ENCODE peak calls at places on chromosomes 2 and 18, in six cellular contexts. One of them, this sample, is unnamed. For H3K36me3, the result is how much of the 10 kb centered on the place peaks cover.

GRCh38 chr2:235672720-235673119 is 178.9 kb downstream of the AGAP1 start:
- DNase-seq in body of pancreas: no peak
- DNase-seq in sigmoid colon: no peak
- DNase-seq in A673: no peak
- DNase-seq in upper lobe of right lung: no peak
- DNase-seq in K562: no peak
- DNase-seq in this sample: no peak

GRCh38 chr18:3758531-3758930 is 308.6 kb downstream of the TGIF1 start:
- DNase-seq in upper lobe of right lung: no peak
- DNase-seq in A673: peak
- DNase-seq in sigmoid colon: no peak
- DNase-seq in K562: no peak
- DNase-seq in body of pancreas: no peak
- DNase-seq in this sample: no peak

GRCh38 chr2:33275689-33276444 is 200.6 kb upstream of the RASGRP3 start:
- DNase-seq in upper lobe of right lung: no peak
- DNase-seq in K562: peak
- DNase-seq in body of pancreas: peak
- DNase-seq in sigmoid colon: peak
- DNase-seq in A673: peak
- DNase-seq in this sample: peak

GRCh38 chr2:142222715-142223114 is 91.9 kb upstream of the LRP1B start:
- DNase-seq in body of pancreas: no peak
- DNase-seq in A673: no peak
- DNase-seq in K562: no peak
- DNase-seq in sigmoid colon: no peak
- DNase-seq in upper lobe of right lung: no peak
- DNase-seq in this sample: no peak

GRCh38 chr2:202608142-202608852 is 26.5 kb upstream of the FAM117B start:
- DNase-seq in sigmoid colon: no peak
- DNase-seq in body of pancreas: no peak
- DNase-seq in upper lobe of right lung: no peak
- DNase-seq in K562: no peak
- DNase-seq in A673: no peak
- DNase-seq in this sample: no peak

GRCh38 chr2:8118940-8119781 is 562.7 kb upstream of the ID2 start:
- DNase-seq in A673: no peak
- DNase-seq in sigmoid colon: no peak
- DNase-seq in body of pancreas: no peak
- DNase-seq in K562: no peak
- DNase-seq in upper lobe of right lung: no peak
- DNase-seq in this sample: no peak

GRCh38 chr2:155442755-155443372 is 744.4 kb downstream of the KCNJ3 start:
- DNase-seq in A673: peak
- DNase-seq in body of pancreas: no peak
- DNase-seq in K562: no peak
- DNase-seq in sigmoid colon: no peak
- DNase-seq in upper lobe of right lung: no peak
- DNase-seq in this sample: no peak

GRCh38 chr2:113886479-113887383 is 3.2 kb upstream of the ACTR3 start:
- DNase-seq in upper lobe of right lung: peak
- DNase-seq in A673: no peak
- DNase-seq in body of pancreas: peak
- DNase-seq in K562: peak
- DNase-seq in sigmoid colon: no peak
- DNase-seq in this sample: no peak

GRCh38 chr18:12408247-12408869 is 629 bp downstream of the PRELID3A start:
- DNase-seq in sigmoid colon: no peak
- DNase-seq in A673: peak
- DNase-seq in body of pancreas: no peak
- DNase-seq in upper lobe of right lung: peak
- DNase-seq in K562: no peak
- DNase-seq in this sample: no peak

GRCh38 chr2:86661333-86661732 is 37.7 kb upstream of the RNF103 start:
- DNase-seq in sigmoid colon: no peak
- DNase-seq in A673: no peak
- DNase-seq in body of pancreas: no peak
- DNase-seq in upper lobe of right lung: no peak
- DNase-seq in K562: peak
- DNase-seq in this sample: no peak

GRCh38 chr2:57372237-57372962 is 674.2 kb upstream of the VRK2 start:
- DNase-seq in upper lobe of right lung: no peak
- DNase-seq in sigmoid colon: no peak
- DNase-seq in body of pancreas: no peak
- DNase-seq in K562: no peak
- DNase-seq in A673: no peak
- DNase-seq in this sample: no peak

GRCh38 chr18:56990678-56991077 is 156.2 kb upstream of the BOD1L2 start:
- DNase-seq in A673: no peak
- DNase-seq in sigmoid colon: no peak
- DNase-seq in K562: no peak
- DNase-seq in body of pancreas: no peak
- DNase-seq in upper lobe of right lung: no peak
- DNase-seq in this sample: no peak

GRCh38 chr2:44079686-44080085 is 83.9 kb upstream of the LRPPRC start:
- DNase-seq in A673: no peak
- DNase-seq in K562: no peak
- DNase-seq in sigmoid colon: no peak
- DNase-seq in body of pancreas: no peak
- DNase-seq in upper lobe of right lung: no peak
- DNase-seq in this sample: no peak

GRCh38 chr18:2173464-2173863 is 397.8 kb downstream of the METTL4 start:
- DNase-seq in K562: no peak
- DNase-seq in A673: peak
- DNase-seq in upper lobe of right lung: no peak
- DNase-seq in sigmoid colon: no peak
- DNase-seq in body of pancreas: peak
- DNase-seq in this sample: no peak

GRCh38 chr2:51812138-51812866 is 780.4 kb upstream of the NRXN1 start:
- DNase-seq in body of pancreas: no peak
- DNase-seq in upper lobe of right lung: no peak
- DNase-seq in sigmoid colon: no peak
- DNase-seq in A673: no peak
- DNase-seq in K562: no peak
- DNase-seq in this sample: no peak

GRCh38 chr18:4286256-4286655 is 168.9 kb downstream of the DLGAP1 start:
- DNase-seq in sigmoid colon: no peak
- DNase-seq in upper lobe of right lung: no peak
- DNase-seq in K562: no peak
- DNase-seq in body of pancreas: no peak
- DNase-seq in A673: no peak
- DNase-seq in this sample: no peak

GRCh38 chr2:148990968-148991367 is 47.5 kb upstream of the LYPD6B start:
- DNase-seq in upper lobe of right lung: no peak
- DNase-seq in body of pancreas: no peak
- DNase-seq in A673: no peak
- DNase-seq in K562: no peak
- DNase-seq in sigmoid colon: no peak
- DNase-seq in this sample: no peak

GRCh38 chr18:7548721-7549120 is 18.4 kb upstream of the PTPRM start:
- DNase-seq in body of pancreas: no peak
- DNase-seq in A673: no peak
- DNase-seq in upper lobe of right lung: no peak
- DNase-seq in K562: no peak
- DNase-seq in sigmoid colon: no peak
- DNase-seq in this sample: no peak

GRCh38 chr18:58721586-58722160 is 50.4 kb downstream of the MALT1 start:
- DNase-seq in sigmoid colon: no peak
- DNase-seq in body of pancreas: no peak
- DNase-seq in upper lobe of right lung: no peak
- DNase-seq in A673: no peak
- DNase-seq in K562: no peak
- DNase-seq in this sample: no peak

GRCh38 chr2:42132066-42132965 is 36.8 kb upstream of the EML4 start:
- DNase-seq in K562: no peak
- DNase-seq in A673: no peak
- DNase-seq in upper lobe of right lung: no peak
- DNase-seq in sigmoid colon: no peak
- DNase-seq in body of pancreas: no peak
- DNase-seq in this sample: peak
- H3K27ac ChIP-seq in K562: no peak
- H3K27ac ChIP-seq in A673: peak
- H3K27ac ChIP-seq in upper lobe of right lung: peak
- H3K27ac ChIP-seq in sigmoid colon: peak
- H3K27ac ChIP-seq in body of pancreas: peak
- H3K27ac ChIP-seq in this sample: peak

GRCh38 chr18:76432274-76432755 is 62.7 kb downstream of the ZNF516 start:
- DNase-seq in sigmoid colon: no peak
- DNase-seq in upper lobe of right lung: no peak
- DNase-seq in body of pancreas: no peak
- DNase-seq in A673: no peak
- DNase-seq in K562: no peak
- DNase-seq in this sample: no peak

GRCh38 chr18:76434452-76434851 is 60.6 kb downstream of the ZNF516 start:
- DNase-seq in A673: no peak
- DNase-seq in body of pancreas: no peak
- DNase-seq in upper lobe of right lung: no peak
- DNase-seq in K562: no peak
- DNase-seq in sigmoid colon: peak
- DNase-seq in this sample: no peak

GRCh38 chr18:76435321-76435989 is 59.6 kb downstream of the ZNF516 start:
- DNase-seq in body of pancreas: no peak
- DNase-seq in sigmoid colon: no peak
- DNase-seq in K562: no peak
- DNase-seq in A673: no peak
- DNase-seq in upper lobe of right lung: no peak
- DNase-seq in this sample: no peak

GRCh38 chr18:76432970-76433767 is 61.9 kb downstream of the ZNF516 start:
- DNase-seq in body of pancreas: no peak
- DNase-seq in upper lobe of right lung: no peak
- DNase-seq in K562: no peak
- DNase-seq in A673: no peak
- DNase-seq in sigmoid colon: peak
- DNase-seq in this sample: no peak

DNA sequence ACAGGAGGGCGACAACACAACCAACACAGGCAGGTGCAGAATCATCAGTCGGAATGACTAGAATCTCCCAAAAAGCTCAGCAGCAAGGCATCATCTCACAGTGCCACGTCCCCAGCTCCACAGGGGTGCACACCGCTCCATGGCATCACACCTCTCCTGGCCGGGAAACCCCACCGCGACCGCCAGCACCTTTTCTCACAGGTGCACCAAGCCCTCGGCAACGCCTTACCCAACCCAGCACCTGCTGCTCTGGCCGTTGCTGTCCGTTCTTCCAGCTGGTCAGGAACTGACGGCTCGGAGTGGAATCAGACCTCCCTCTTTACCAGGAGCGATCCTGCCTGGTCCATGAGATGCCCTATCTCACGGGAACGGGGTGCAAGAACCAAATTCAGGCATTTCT is 61.3 kb downstream of the ZNF516 start:
- DNase-seq in A673: no peak
- DNase-seq in body of pancreas: no peak
- DNase-seq in K562: no peak
- DNase-seq in upper lobe of right lung: peak
- DNase-seq in sigmoid colon: peak
- DNase-seq in this sample: no peak
- H3K36me3 ChIP-seq in A673: under half
- H3K36me3 ChIP-seq in body of pancreas: under half
- H3K36me3 ChIP-seq in K562: under half
- H3K36me3 ChIP-seq in upper lobe of right lung: under half
- H3K36me3 ChIP-seq in sigmoid colon: under half
- H3K36me3 ChIP-seq in this sample: under half

DNA sequence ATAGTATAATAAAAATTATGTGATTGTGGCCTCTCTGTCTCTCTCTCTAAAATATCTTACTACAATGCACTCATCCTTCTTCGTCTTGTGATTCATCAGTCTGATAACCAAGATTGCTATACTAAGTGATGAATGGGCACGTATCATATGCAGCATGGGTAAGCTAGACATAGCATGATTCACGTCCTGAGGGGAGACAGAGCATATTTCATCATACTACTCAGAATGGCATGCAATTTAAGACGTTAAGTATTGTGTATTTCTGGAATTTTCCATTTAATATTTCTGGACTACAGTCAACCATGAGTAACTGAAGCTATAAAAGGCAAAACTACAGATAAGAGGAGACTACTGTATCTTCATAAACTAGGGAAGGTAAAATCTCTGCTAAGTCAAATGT is 97.0 kb upstream of the CD226 start:
- DNase-seq in K562: no peak
- DNase-seq in upper lobe of right lung: no peak
- DNase-seq in body of pancreas: no peak
- DNase-seq in A673: peak
- DNase-seq in sigmoid colon: no peak
- DNase-seq in this sample: no peak
- H3K4me3 ChIP-seq in K562: no peak
- H3K4me3 ChIP-seq in upper lobe of right lung: no peak
- H3K4me3 ChIP-seq in body of pancreas: no peak
- H3K4me3 ChIP-seq in A673: no peak
- H3K4me3 ChIP-seq in sigmoid colon: no peak
- H3K4me3 ChIP-seq in this sample: no peak

GRCh38 chr2:231397011-231397927 is 1.8 kb downstream of the B3GNT7 start:
- DNase-seq in body of pancreas: no peak
- DNase-seq in upper lobe of right lung: no peak
- DNase-seq in sigmoid colon: no peak
- DNase-seq in A673: no peak
- DNase-seq in K562: peak
- DNase-seq in this sample: no peak

GRCh38 chr2:231397928-231398294 is 2.4 kb downstream of the B3GNT7 start:
- DNase-seq in sigmoid colon: no peak
- DNase-seq in upper lobe of right lung: no peak
- DNase-seq in body of pancreas: no peak
- DNase-seq in A673: no peak
- DNase-seq in K562: no peak
- DNase-seq in this sample: no peak

GRCh38 chr2:231398585-231398984 is 3.1 kb downstream of the B3GNT7 start:
- DNase-seq in body of pancreas: no peak
- DNase-seq in A673: no peak
- DNase-seq in sigmoid colon: no peak
- DNase-seq in upper lobe of right lung: no peak
- DNase-seq in K562: no peak
- DNase-seq in this sample: no peak

GRCh38 chr2:231399853-231400667 is 4.5 kb downstream of the B3GNT7 start:
- DNase-seq in body of pancreas: peak
- DNase-seq in K562: peak
- DNase-seq in A673: no peak
- DNase-seq in sigmoid colon: no peak
- DNase-seq in upper lobe of right lung: no peak
- DNase-seq in this sample: no peak

DNA sequence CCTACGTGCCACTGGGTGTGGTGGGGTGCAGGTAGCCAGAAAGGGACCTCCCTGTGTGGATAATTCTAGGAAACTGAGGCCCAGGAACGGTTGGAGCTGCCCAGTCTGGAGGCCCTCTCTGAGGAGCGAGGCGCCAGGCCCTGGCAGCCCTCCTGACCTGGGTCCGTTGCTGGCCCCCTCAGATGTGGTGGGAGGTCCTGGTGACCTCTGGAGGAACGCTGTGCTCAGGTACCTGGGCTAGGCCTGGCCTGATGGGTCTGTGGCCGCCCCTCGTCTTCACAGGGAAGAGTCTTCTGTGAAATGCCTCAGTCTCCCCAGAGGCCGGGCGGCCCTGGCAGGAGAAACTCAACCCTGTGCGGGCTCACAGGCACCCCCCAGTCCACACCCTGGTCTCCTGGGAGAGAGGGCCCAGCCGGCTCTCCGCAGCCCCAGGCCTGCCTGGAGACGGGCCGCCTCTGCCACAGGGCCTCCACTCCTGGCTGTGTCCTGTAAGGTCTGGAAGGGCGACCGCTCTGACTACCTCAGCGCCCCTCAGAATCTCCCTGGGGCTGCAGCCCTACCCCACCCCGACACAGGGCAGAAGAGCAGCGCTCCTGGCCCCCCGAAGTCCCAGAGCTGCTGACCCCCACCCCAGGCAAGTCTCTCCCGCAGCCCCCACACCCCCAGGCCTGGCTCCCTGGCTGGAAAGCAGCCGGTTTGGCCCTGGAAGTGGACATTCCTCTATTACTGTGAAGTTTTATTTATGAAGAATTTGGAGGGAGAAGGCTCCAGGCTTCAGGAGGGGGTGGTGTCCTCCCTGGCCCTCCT is 3.7 kb downstream of the B3GNT7 start:
- DNase-seq in upper lobe of right lung: no peak
- DNase-seq in sigmoid colon: no peak
- DNase-seq in K562: no peak
- DNase-seq in A673: no peak
- DNase-seq in body of pancreas: no peak
- DNase-seq in this sample: no peak
- H3K27ac ChIP-seq in upper lobe of right lung: no peak
- H3K27ac ChIP-seq in sigmoid colon: peak
- H3K27ac ChIP-seq in K562: no peak
- H3K27ac ChIP-seq in A673: no peak
- H3K27ac ChIP-seq in body of pancreas: peak
- H3K27ac ChIP-seq in this sample: no peak